ENCODE peak calls at places on chromosomes 4 and X, in five cellular contexts. V is K562, U is right lobe of liver, G is adrenal gland, O is spleen. R is an unnamed sample.

GRCh38 chr4:53602390-53602789 is 11.1 kb upstream of the LNX1 start:
- DNase-seq in O (no peak), G (no peak), V (no peak), U (no peak), R (no peak)

GRCh38 chr4:75741027-75741426 is 16.6 kb downstream of the USO1 start:
- DNase-seq in O (no peak), V (no peak), U (no peak), G (no peak), R (no peak)

GRCh38 chr4:61604054-61604453 is 403.9 kb downstream of the ADGRL3 start:
- DNase-seq in U (no peak), O (no peak), V (no peak), G (no peak), R (no peak)

GRCh38 chr4:1012031-1012739 is 759 bp downstream of the FGFRL1 start:
- DNase-seq in V (peak; percentile 78), G (peak; percentile 73), U (peak; percentile 80), O (peak; percentile 87), R (peak; percentile 53)

GRCh38 chrX:46628406-46629371 is 55.1 kb downstream of the CHST7 start:
- DNase-seq in V (no peak), O (no peak), U (no peak), G (no peak), R (peak; percentile 38)

GRCh38 chr4:65668201-65669007 is 1.9 kb downstream of the EPHA5 start:
- DNase-seq in U (no peak), G (peak; percentile 9), V (no peak), O (peak; percentile 62), R (peak; percentile 24)

GRCh38 chr4:148857234-148857972 is 415.2 kb upstream of the NR3C2 start:
- DNase-seq in O (no peak), V (no peak), U (no peak), G (no peak), R (no peak)

GRCh38 chrX:71098302-71098701 is 2.7 kb downstream of the FOXO4 start:
- DNase-seq in U (peak; percentile 45), O (peak; percentile 90), G (peak; percentile 47), V (peak; percentile 67), R (peak; percentile 69)

GRCh38 chr4:147550626-147551250 is 66.5 kb upstream of the TMEM184C start:
- DNase-seq in O (no peak), G (no peak), V (no peak), U (no peak), R (no peak)

GRCh38 chrX:96453139-96453538 is 231.5 kb upstream of the DIAPH2 start:
- DNase-seq in O (no peak), V (no peak), G (no peak), U (no peak), R (no peak)

GRCh38 chr4:77817304-77818076 is 1.7 kb downstream of the CNOT6L start:
- DNase-seq in U (no peak), G (no peak), V (no peak), O (no peak), R (no peak)

GRCh38 chrX:120365320-120365719 is 3.4 kb downstream of the ATP1B4 start:
- DNase-seq in O (peak; percentile 79), G (peak; percentile 40), U (peak; percentile 47), V (peak; percentile 32), R (no peak)

GRCh38 chrX:22378296-22378695 is 105.6 kb downstream of the CBLL2 start:
- DNase-seq in G (no peak), U (no peak), V (no peak), O (no peak), R (no peak)

GRCh38 chr4:107625503-107625902 is 94.5 kb downstream of the PAPSS1 start:
- DNase-seq in G (no peak), O (no peak), V (no peak), U (no peak), R (no peak)

GRCh38 chrX:48776818-48777439 is 9.5 kb upstream of the GATA1 start:
- DNase-seq in V (no peak), O (no peak), G (no peak), U (no peak), R (no peak)

GRCh38 chr4:105140684-105141490 is 5.8 kb upstream of the TET2 start:
- DNase-seq in V (no peak), U (no peak), G (peak; percentile 30), O (no peak), R (no peak)

GRCh38 chrX:74015379-74016019 is 288.5 kb upstream of the ZCCHC13 start:
- DNase-seq in O (no peak), V (peak; percentile 59), G (peak; percentile 72), U (peak; percentile 58), R (peak; percentile 53)

GRCh38 chrX:123475068-123475724 is 257.7 kb downstream of the THOC2 start:
- DNase-seq in U (no peak), G (no peak), V (no peak), O (no peak), R (no peak)

GRCh38 chrX:130347336-130347735 is 7.6 kb downstream of the SLC25A14 start:
- DNase-seq in U (no peak), V (no peak), O (no peak), G (no peak), R (no peak)

GRCh38 chr4:42600578-42600977 is 56.3 kb downstream of the ATP8A1 start:
- DNase-seq in O (no peak), V (no peak), G (no peak), U (no peak), R (no peak)

GRCh38 chr4:126856906-126857305 is 775.9 kb upstream of the INTU start:
- DNase-seq in V (no peak), U (no peak), O (no peak), G (no peak), R (no peak)

GRCh38 chr4:164937576-164938270 is 39.7 kb downstream of the TRIM61 start:
- DNase-seq in O (no peak), U (peak; percentile 49), G (peak; percentile 26), V (no peak), R (no peak)

GRCh38 chr4:86918539-86919072 is 16.2 kb upstream of the AFF1 start:
- DNase-seq in G (peak; percentile 75), O (no peak), V (no peak), U (no peak), R (no peak)

GRCh38 chrX:116198235-116198634 is 27.7 kb downstream of the AGTR2 start:
- DNase-seq in U (no peak), G (no peak), V (no peak), O (no peak), R (no peak)

GRCh38 chrX:41275661-41276609 is 58.0 kb upstream of the DDX3X start:
- DNase-seq in U (peak; percentile 75), G (peak; percentile 90), O (peak; percentile 87), V (peak; percentile 52), R (peak; percentile 61)

GRCh38 chrX:134883134-134883700 is 107.6 kb upstream of the SMIM10 start:
- DNase-seq in G (no peak), U (no peak), O (no peak), V (no peak), R (no peak)

GRCh38 chr4:73648478-73648877 is 28.2 kb upstream of the RASSF6 start:
- DNase-seq in O (no peak), U (no peak), G (no peak), V (no peak), R (no peak)

GRCh38 chr4:182748949-182749348 is 168.2 kb downstream of the DCTD start:
- DNase-seq in G (no peak), O (no peak), V (no peak), U (no peak), R (no peak)

GRCh38 chr4:153438916-153439756 is 27.0 kb upstream of the TMEM131L start:
- DNase-seq in G (no peak), U (no peak), O (peak; percentile 81), V (no peak), R (no peak)

GRCh38 chr4:175739612-175740011 is 72.5 kb downstream of the GPM6A start:
- DNase-seq in V (no peak), U (no peak), O (no peak), G (no peak), R (no peak)

GRCh38 chrX:108090474-108091265 is 672 bp downstream of the PSMD10 start:
- DNase-seq in U (no peak), V (no peak), O (no peak), G (no peak), R (no peak)

GRCh38 chr4:65747386-65747785 is 77.1 kb upstream of the EPHA5 start:
- DNase-seq in G (no peak), U (no peak), O (no peak), V (no peak), R (no peak)

GRCh38 chrX:153477039-153477438 is 6.7 kb upstream of the HAUS7 start:
- DNase-seq in U (no peak), V (no peak), O (no peak), G (no peak), R (peak; percentile 65)

GRCh38 chr4:166839615-166840251 is 394.6 kb downstream of the SPOCK3 start:
- DNase-seq in G (no peak), V (no peak), O (no peak), U (no peak), R (no peak)

GRCh38 chr4:39446842-39447573 is 11.7 kb downstream of the RPL9 start:
- DNase-seq in O (peak; percentile 92), U (peak; percentile 53), V (no peak), G (peak; percentile 73), R (peak; percentile 25)
- TF ChIP-seq POLR2A in O (no peak), U (no peak), V (no peak), G (peak; percentile 23), R (no peak)

DNA sequence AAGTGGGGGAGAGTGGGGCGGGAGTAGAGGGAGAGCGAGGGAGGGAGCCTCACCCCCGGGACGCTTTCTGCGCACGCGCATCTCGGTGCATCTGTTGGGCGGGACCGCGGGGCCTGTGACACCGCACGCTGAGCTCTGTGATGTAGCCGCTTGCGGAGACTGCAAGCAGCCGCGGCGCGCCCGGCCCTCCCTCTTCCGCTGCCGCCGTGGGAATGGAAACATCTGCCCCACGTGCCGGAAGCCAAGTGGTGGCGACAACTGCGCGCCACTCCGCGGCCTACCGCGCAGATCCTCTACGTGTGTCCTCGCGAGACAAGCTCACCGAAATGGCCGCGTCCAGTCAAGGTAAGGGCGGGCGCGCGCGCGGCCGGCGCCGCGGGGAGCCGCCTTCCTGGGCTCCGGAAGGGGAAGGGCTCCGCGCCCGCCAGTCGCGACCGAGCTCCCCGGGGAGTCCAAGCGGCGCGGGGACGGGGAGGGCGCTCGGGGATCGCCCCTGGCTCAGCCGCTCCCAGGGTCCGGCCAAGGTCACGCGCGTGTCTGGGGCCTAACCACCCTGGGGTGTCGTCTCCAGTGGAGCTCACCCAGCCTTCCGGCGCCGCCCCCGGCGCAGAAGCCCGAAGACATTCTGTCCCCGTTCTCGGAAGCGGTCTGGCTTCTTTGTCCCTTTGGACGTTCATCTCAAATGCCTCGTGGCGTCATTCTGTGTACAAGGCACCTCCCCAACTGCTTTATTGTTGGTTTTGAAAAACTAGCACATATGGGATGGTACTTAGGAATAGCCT is at the start of gene FUNDC2:
- DNase-seq in U (peak; percentile 94), G (peak; percentile 94), O (peak; percentile 98), V (peak; percentile 91), R (peak; percentile 91)
- TF ChIP-seq POLR2A in U (peak; percentile 82), G (peak; percentile 82), O (peak; percentile 80), V (peak; percentile 83), R (peak; percentile 74)

GRCh38 chrX:110454336-110454735 is 95.7 kb downstream of the RTL9 start:
- DNase-seq in V (no peak), G (no peak), U (no peak), O (no peak), R (no peak)
- TF ChIP-seq POLR2A in V (no peak), G (no peak), U (no peak), O (no peak), R (no peak)

DNA sequence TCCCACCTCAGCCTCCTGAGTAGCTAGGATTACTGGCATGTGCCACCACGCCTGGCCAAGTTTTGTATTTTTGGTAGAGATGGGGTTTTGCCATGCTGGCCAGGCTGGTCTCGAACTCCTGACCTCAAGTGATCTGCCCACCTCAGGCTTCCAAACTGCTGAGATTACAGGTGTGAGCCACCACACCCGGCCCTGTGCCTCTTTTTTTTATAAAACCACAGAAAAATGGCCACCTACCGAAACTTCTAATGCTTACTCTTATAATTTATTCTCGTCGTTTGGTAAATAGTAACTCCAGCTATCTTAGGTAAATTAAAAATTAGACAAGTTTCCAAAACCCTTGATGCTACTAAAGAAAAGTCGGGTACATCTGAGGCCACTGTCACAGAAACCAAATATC is 54.4 kb downstream of the IRF2 start:
- DNase-seq in V (no peak), O (no peak), U (no peak), G (no peak), R (no peak)
- TF ChIP-seq POLR2A in V (no peak), O (no peak), U (no peak), G (no peak), R (no peak)

R was measured in uterus.